ENCODE peak calls at places on chromosomes 6 and 20, in seven cellular contexts. X is heart left ventricle, E is HCT116, M is lower lobe of right lung, T is T-helper 17 cell, B is upper lobe of right lung, O is right lobe of liver. P is an unnamed sample.

GRCh38 chr6:130396722-130397121 is 30.9 kb downstream of the TMEM200A start:
- ATAC-seq in T (peak; percentile 39), E (no peak), X (no peak), B (no peak), O (no peak), M (no peak), P (no peak)

GRCh38 chr20:1588869-1589460 is 30.8 kb downstream of the SIRPB1 start:
- ATAC-seq in X (no peak), O (no peak), E (no peak), B (no peak), M (no peak), T (no peak), P (no peak)

GRCh38 chr20:18187020-18187419 is 49.4 kb downstream of the KAT14 start:
- ATAC-seq in M (no peak), E (no peak), T (no peak), B (no peak), X (no peak), O (no peak), P (no peak)

GRCh38 chr6:84525907-84526306 is 238.5 kb downstream of the TBX18 start:
- ATAC-seq in X (no peak), M (no peak), B (no peak), T (no peak), O (no peak), E (no peak), P (no peak)

GRCh38 chr6:39061588-39061987 is 13.0 kb downstream of the GLP1R start:
- ATAC-seq in M (no peak), X (no peak), B (no peak), O (no peak), T (no peak), E (no peak), P (no peak)

GRCh38 chr6:33049323-33049722 is 24.1 kb downstream of the HLA-DPA1 start:
- ATAC-seq in M (no peak), B (no peak), O (no peak), E (peak; percentile 73), X (no peak), T (no peak), P (no peak)

GRCh38 chr6:46772038-46772437 is 21.2 kb upstream of the MEP1A start:
- ATAC-seq in O (no peak), E (no peak), T (no peak), X (no peak), M (no peak), B (no peak), P (no peak)

GRCh38 chr6:42459888-42460287 is 8.2 kb upstream of the TRERF1 start:
- ATAC-seq in M (no peak), T (no peak), X (no peak), O (no peak), E (no peak), B (no peak), P (no peak)

GRCh38 chr20:58485326-58485725 is 29.9 kb downstream of the APCDD1L start:
- ATAC-seq in M (no peak), O (no peak), E (no peak), T (no peak), B (no peak), X (no peak), P (no peak)

GRCh38 chr20:44856442-44856841 is 29.1 kb upstream of the YWHAB start:
- ATAC-seq in E (no peak), O (no peak), X (no peak), B (no peak), M (no peak), T (no peak), P (no peak)

GRCh38 chr6:132209351-132209750 is 191.9 kb downstream of the MOXD1 start:
- ATAC-seq in X (no peak), M (peak; percentile 13), O (no peak), T (no peak), B (peak; percentile 16), E (peak; percentile 98), P (no peak)

GRCh38 chr20:51359947-51360346 is 182.6 kb downstream of the NFATC2 start:
- ATAC-seq in E (no peak), X (no peak), T (no peak), O (no peak), B (no peak), M (no peak), P (no peak)

GRCh38 chr6:90432937-90433336 is 136.3 kb upstream of the BACH2 start:
- ATAC-seq in O (no peak), E (no peak), M (no peak), X (no peak), B (no peak), T (no peak), P (no peak)
- H3K9me3 ChIP-seq in O (no peaks in the 10 kb centered on the region), E (peaks cover 3% of the 10 kb centered on the region), M (peaks cover 17% of the 10 kb centered on the region), X (peaks cover 14% of the 10 kb centered on the region), B (peaks cover 10% of the 10 kb centered on the region), T (no peaks in the 10 kb centered on the region), P (peaks cover 2% of the 10 kb centered on the region)

GRCh38 chr20:55782861-55783260 is 222.5 kb downstream of the CBLN4 start:
- ATAC-seq in B (no peak), T (no peak), M (no peak), O (no peak), X (no peak), E (no peak), P (no peak)
- H3K9me3 ChIP-seq in B (no peaks in the 10 kb centered on the region), T (no peaks in the 10 kb centered on the region), M (no peaks in the 10 kb centered on the region), O (no peaks in the 10 kb centered on the region), X (no peaks in the 10 kb centered on the region), E (peaks cover 9% of the 10 kb centered on the region), P (no peaks in the 10 kb centered on the region)

DNA sequence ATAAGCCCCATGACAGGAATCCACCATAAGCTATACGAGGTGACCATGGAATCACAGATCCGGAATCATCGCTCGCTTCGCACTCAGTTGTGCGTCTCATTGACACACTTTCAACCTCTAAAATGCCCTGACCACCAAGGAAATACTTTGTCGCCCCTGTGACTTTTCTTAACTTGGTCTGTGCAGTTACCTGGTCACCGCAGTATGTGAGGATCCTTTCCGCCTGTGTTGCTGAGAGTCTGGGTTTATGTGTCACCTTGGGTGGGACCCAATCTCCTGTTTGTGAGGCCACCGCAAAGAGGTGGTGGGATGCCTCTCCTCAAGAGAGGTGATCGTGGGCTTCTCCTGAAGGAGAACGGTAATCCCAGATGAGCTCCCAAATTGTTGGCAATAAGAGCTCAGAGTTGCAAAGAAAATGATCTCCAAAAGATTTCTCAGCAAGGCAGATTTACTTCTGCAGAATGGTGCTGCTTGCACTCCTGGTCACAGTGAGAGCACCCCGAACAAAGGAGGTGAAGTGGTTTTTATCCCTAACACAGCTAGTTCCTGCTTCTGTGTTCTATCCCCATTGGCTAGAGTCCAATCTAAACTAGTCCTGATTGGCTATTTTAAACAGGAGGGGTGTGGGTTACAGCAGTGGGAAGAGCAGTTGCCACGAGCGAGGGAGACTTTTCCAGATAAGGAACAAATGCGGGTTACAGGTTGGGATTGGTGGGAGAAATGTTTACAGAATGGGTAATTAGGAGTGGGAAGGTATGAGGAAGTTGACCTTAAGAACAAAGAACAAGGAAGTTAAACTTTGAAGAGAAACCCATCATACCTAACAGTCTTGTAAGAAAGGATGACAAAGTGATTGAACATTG is 9.1 kb upstream of the ZNFX1 start:
- ATAC-seq in M (no peak), X (no peak), B (peak; percentile 13), T (no peak), O (no peak), E (no peak), P (no peak)
- H3K9me3 ChIP-seq in M (peaks cover 32% of the 10 kb centered on the region), X (peaks cover 53% of the 10 kb centered on the region), B (peaks cover 20% of the 10 kb centered on the region), T (peaks cover 65% of the 10 kb centered on the region), O (peaks cover 15% of the 10 kb centered on the region), E (no peaks in the 10 kb centered on the region), P (peaks cover 46% of the 10 kb centered on the region)

DNA sequence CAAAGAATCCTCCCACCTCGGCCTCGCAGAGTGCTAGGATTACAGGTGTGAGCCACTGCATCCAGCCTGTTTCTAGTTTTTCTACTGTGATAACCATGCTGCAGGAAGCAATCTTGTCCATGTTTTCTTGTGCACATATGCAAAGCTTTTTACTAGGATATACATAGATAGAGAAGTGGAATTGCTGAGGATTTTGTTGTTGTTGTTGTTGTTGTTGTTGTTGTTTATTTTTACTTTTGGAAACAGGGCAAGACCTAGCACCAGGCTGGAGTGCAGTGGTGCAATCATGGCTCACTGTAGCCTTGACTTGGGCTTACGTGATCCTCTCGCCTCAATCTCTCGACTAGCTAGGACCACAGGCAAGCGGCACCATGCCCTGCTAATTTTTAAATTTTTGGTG is 23.2 kb downstream of the KIF3B start:
- ATAC-seq in X (no peak), E (no peak), M (no peak), T (no peak), B (no peak), O (no peak), P (no peak)
- H3K9me3 ChIP-seq in X (no peaks in the 10 kb centered on the region), E (no peaks in the 10 kb centered on the region), M (no peaks in the 10 kb centered on the region), T (no peaks in the 10 kb centered on the region), B (no peaks in the 10 kb centered on the region), O (no peaks in the 10 kb centered on the region), P (no peaks in the 10 kb centered on the region)

DNA sequence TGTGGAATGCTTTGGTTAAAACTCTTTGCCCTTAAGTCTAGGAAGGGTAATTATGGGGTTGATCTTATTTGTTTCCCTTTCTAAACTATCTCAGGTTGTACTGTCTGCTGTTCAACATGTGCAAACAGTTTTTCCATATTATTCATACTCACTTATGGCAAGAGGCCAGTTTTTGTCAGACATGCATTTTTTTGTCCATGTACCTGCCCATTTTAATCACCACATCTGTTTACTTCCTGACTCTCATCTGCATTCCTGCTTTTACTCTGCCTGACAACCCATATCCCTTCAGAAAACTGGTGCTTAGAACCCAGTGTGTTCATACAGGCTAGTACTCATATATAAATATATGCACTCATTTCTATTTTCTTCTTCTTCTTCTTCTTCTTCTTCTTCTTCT is 80.3 kb downstream of the LPA start:
- ATAC-seq in E (no peak), M (no peak), T (no peak), B (no peak), O (no peak), X (no peak), P (no peak)
- H3K9me3 ChIP-seq in E (no peaks in the 10 kb centered on the region), M (peaks cover 5% of the 10 kb centered on the region), T (no peaks in the 10 kb centered on the region), B (no peaks in the 10 kb centered on the region), O (no peaks in the 10 kb centered on the region), X (peaks cover 5% of the 10 kb centered on the region), P (no peaks in the 10 kb centered on the region)

GRCh38 chr20:59728722-59729430 is 124.5 kb downstream of the PHACTR3 start:
- ATAC-seq in M (no peak), X (no peak), O (no peak), E (no peak), T (no peak), B (no peak), P (no peak)
- H3K9me3 ChIP-seq in M (no peaks in the 10 kb centered on the region), X (no peaks in the 10 kb centered on the region), O (no peaks in the 10 kb centered on the region), E (no peaks in the 10 kb centered on the region), T (no peaks in the 10 kb centered on the region), B (no peaks in the 10 kb centered on the region), P (no peaks in the 10 kb centered on the region)

DNA sequence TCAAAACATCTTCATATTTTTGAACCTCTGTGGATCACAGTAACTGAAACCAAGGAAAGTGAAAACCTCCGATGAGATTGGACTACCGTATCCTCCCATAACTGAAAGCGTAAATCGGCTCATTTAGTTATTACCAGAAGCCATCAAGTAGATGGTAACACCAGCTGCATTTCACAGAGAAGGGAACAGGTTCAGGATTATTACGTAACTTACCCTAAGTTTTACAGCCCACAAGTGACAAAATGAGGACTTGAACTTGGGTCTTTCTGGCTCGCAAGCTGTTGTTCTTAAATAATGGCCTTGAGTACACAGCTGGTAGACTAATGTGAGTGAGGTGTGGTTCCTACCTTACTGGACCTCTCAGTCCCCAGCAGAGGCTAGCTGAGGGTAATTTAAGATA is 37.9 kb upstream of the CBLN4 start:
- ATAC-seq in M (no peak), O (no peak), X (no peak), T (no peak), B (no peak), E (no peak), P (no peak)
- H3K9me3 ChIP-seq in M (no peaks in the 10 kb centered on the region), O (no peaks in the 10 kb centered on the region), X (no peaks in the 10 kb centered on the region), T (peaks cover 3% of the 10 kb centered on the region), B (no peaks in the 10 kb centered on the region), E (peaks cover 13% of the 10 kb centered on the region), P (no peaks in the 10 kb centered on the region)

GRCh38 chr6:78131521-78131920 is 478.7 kb downstream of the MEI4 start:
- ATAC-seq in O (no peak), X (no peak), B (no peak), M (no peak), T (no peak), E (no peak), P (no peak)
- H3K9me3 ChIP-seq in O (no peaks in the 10 kb centered on the region), X (peaks cover 29% of the 10 kb centered on the region), B (no peaks in the 10 kb centered on the region), M (peaks cover under 1% of the 10 kb centered on the region), T (no peaks in the 10 kb centered on the region), E (no peaks in the 10 kb centered on the region), P (no peaks in the 10 kb centered on the region)

GRCh38 chr6:829646-830045 is 136.7 kb upstream of the EXOC2 start:
- ATAC-seq in B (no peak), E (no peak), M (no peak), O (no peak), T (no peak), X (no peak), P (no peak)
- H3K9me3 ChIP-seq in B (no peaks in the 10 kb centered on the region), E (no peaks in the 10 kb centered on the region), M (no peaks in the 10 kb centered on the region), O (no peaks in the 10 kb centered on the region), T (peaks cover 2% of the 10 kb centered on the region), X (peaks cover 24% of the 10 kb centered on the region), P (no peaks in the 10 kb centered on the region)